ENCODE peak calls at places on chromosomes 7 and 10, in nine cellular contexts. W is glutamatergic neuron, Q is mesothelial cell of epicardium, N is fibroblast of lung, U is A549, F is fibroblast of mammary gland, K is prostate gland, V is left ventricle myocardium inferior, B is transverse colon. M is an unnamed sample.

GRCh38 chr10:34254596-34254995 is 560.5 kb downstream of the PARD3 start:
- DNase-seq in V (no peak), W (no peak), B (peak; percentile 21), K (no peak), F (peak; percentile 82), N (peak; percentile 82), U (peak; percentile 89), Q (no peak), M (no peak)

GRCh38 chr10:21393941-21394340 is 131.5 kb downstream of the SKIDA1 start:
- DNase-seq in N (no peak), W (no peak), F (no peak), K (no peak), B (no peak), Q (no peak), U (no peak), V (no peak), M (no peak)

GRCh38 chr7:46029111-46029704 is 108.1 kb upstream of the IGFBP3 start:
- DNase-seq in U (no peak), B (no peak), W (no peak), V (no peak), K (no peak), Q (no peak), F (no peak), N (no peak), M (no peak)

GRCh38 chr10:29328988-29329387 is 40.1 kb downstream of the LYZL1 start:
- DNase-seq in B (peak; percentile 13), K (no peak), F (peak; percentile 74), U (no peak), W (no peak), V (peak; percentile 48), Q (no peak), N (peak; percentile 89), M (no peak)

GRCh38 chr7:82599910-82600309 is 156.3 kb upstream of the CACNA2D1 start:
- DNase-seq in Q (no peak), K (no peak), B (no peak), W (no peak), F (no peak), N (no peak), V (no peak), U (no peak), M (no peak)

GRCh38 chr10:18713077-18713476 is 53.8 kb downstream of the ARL5B start:
- DNase-seq in F (peak; percentile 95), B (no peak), U (peak; percentile 58), Q (no peak), N (peak; percentile 98), W (no peak), K (no peak), V (no peak), M (no peak)

GRCh38 chr7:127885222-127885772 is 145.9 kb downstream of the LRRC4 start:
- DNase-seq in N (no peak), B (no peak), V (no peak), K (no peak), U (no peak), F (no peak), W (no peak), Q (no peak), M (no peak)

GRCh38 chr7:40922316-40922670 is 780.6 kb downstream of the INHBA start:
- DNase-seq in Q (no peak), V (no peak), K (no peak), F (peak; percentile 71), B (no peak), W (no peak), N (peak; percentile 84), U (no peak), M (no peak)

GRCh38 chr7:18276380-18276779 is 219.2 kb upstream of the HDAC9 start:
- DNase-seq in U (no peak), B (no peak), V (no peak), F (no peak), N (no peak), Q (no peak), K (no peak), W (no peak), M (no peak)

GRCh38 chr10:3420527-3421469 is 248.2 kb upstream of the PITRM1 start:
- DNase-seq in F (no peak), W (no peak), K (no peak), Q (no peak), B (no peak), N (no peak), V (no peak), U (no peak), M (no peak)

GRCh38 chr10:11232222-11232961 is 214.7 kb downstream of the CELF2 start:
- DNase-seq in K (no peak), V (no peak), U (no peak), N (no peak), Q (no peak), B (no peak), F (no peak), W (no peak), M (no peak)

GRCh38 chr7:150719960-150720891 is 3.8 kb downstream of the GIMAP1 start:
- DNase-seq in U (no peak), N (no peak), K (no peak), V (no peak), B (no peak), F (no peak), Q (no peak), W (no peak), M (no peak)

GRCh38 chr10:29174389-29174788 is 114.5 kb upstream of the LYZL1 start:
- DNase-seq in W (no peak), B (no peak), K (no peak), U (peak; percentile 35), N (no peak), Q (no peak), F (peak; percentile 29), V (no peak), M (no peak)

GRCh38 chr7:121475806-121476205 is 79.7 kb upstream of the FAM3C start:
- DNase-seq in N (peak; percentile 15), Q (no peak), B (peak; percentile 68), V (peak; percentile 29), K (no peak), F (peak; percentile 21), W (no peak), U (no peak), M (no peak)

GRCh38 chr10:78260141-78260540 is 226.5 kb downstream of the RPS24 start:
- DNase-seq in B (no peak), K (no peak), V (no peak), N (no peak), W (no peak), F (no peak), U (no peak), Q (no peak), M (no peak)

GRCh38 chr7:55476071-55476803 is 96.1 kb downstream of the VOPP1 start:
- DNase-seq in F (peak; percentile 64), W (no peak), N (peak; percentile 91), V (no peak), U (no peak), K (no peak), B (no peak), Q (no peak), M (no peak)

DNA sequence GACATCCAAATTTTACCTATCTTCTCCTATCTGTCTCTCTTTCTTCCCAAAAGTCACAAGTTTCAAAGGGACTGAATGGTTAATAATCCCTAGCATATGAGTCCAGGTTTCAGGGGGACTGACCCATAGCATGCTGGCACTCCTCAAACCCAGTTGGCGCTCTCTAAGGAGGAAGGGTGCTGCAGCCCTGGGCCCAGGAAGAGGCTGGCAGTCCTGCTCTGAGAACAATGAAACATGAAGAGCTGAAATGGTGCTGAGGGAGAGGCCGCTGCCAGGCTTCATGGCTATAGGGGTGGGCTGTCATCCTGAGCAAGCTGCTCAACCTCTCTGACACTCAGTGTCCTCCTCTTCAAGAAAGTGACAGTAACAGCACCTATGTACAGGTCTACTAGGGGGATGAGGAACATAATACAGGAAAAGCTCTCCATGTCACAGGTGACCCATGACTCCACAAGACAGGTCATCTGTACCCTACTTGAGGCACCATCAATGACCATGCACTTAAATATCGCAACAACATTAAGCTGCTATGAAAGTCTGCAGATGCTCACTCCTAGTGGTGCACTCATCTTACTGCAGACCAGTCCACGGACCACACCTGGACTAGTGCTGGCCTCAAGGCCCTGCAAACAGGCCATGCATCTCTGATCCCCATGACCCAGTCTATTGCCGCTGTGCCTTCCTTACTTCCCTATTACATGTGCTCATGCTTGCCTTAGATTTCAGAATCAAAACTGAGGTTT is 17.0 kb downstream of the COBL start:
- DNase-seq in Q (no peak), N (no peak), K (no peak), V (no peak), U (no peak), W (no peak), B (no peak), F (no peak), M (no peak)
- TF ChIP-seq CTCF in Q (no peak), N (no peak), K (no peak), V (peak; percentile 11), U (no peak), W (peak; percentile 28), B (no peak), F (no peak), M (no peak)

GRCh38 chr7:13309535-13309934 is 622.1 kb downstream of the ARL4A start:
- DNase-seq in F (no peak), V (no peak), N (no peak), B (no peak), Q (no peak), U (no peak), W (no peak), K (no peak), M (no peak)
- TF ChIP-seq CTCF in F (no peak), V (no peak), N (peak; percentile 23), B (no peak), Q (no peak), U (no peak), W (no peak), K (no peak), M (no peak)

GRCh38 chr7:818031-818699 is 14.1 kb upstream of the SUN1 start:
- DNase-seq in B (no peak), K (no peak), U (peak; percentile 58), W (no peak), N (peak; percentile 75), V (no peak), Q (no peak), F (peak; percentile 92), M (no peak)
- TF ChIP-seq CTCF in B (peak; percentile 51), K (no peak), U (peak; percentile 11), W (peak; percentile 77), N (peak; percentile 31), V (peak; percentile 51), Q (peak; percentile 64), F (peak; percentile 40), M (peak; percentile 62)

GRCh38 chr10:19812976-19813375 is 3.3 kb upstream of the PLXDC2 start:
- DNase-seq in K (no peak), U (no peak), V (no peak), F (no peak), W (no peak), N (peak; percentile 72), B (no peak), Q (no peak), M (no peak)

GRCh38 chr10:19815478-19816419 is 483 bp upstream of the PLXDC2 start:
- DNase-seq in K (peak; percentile 79), V (peak; percentile 79), Q (peak; percentile 70), N (peak; percentile 89), W (peak; percentile 73), U (peak; percentile 13), B (peak; percentile 78), F (peak; percentile 42), M (no peak)

GRCh38 chr10:19815036-19815435 is 1.2 kb upstream of the PLXDC2 start:
- DNase-seq in W (no peak), Q (no peak), N (no peak), F (no peak), U (no peak), B (no peak), K (no peak), V (no peak), M (no peak)

GRCh38 chr10:19809481-19809880 is 6.8 kb upstream of the PLXDC2 start:
- DNase-seq in U (no peak), N (no peak), Q (no peak), F (no peak), W (no peak), V (no peak), B (no peak), K (no peak), M (no peak)

GRCh38 chr10:19811517-19811916 is 4.7 kb upstream of the PLXDC2 start:
- DNase-seq in K (no peak), B (no peak), U (no peak), F (peak; percentile 55), W (peak; percentile 35), V (no peak), Q (no peak), N (peak; percentile 50), M (no peak)
- TF ChIP-seq CTCF in K (no peak), B (peak; percentile 39), U (no peak), F (peak; percentile 66), W (peak; percentile 47), V (peak; percentile 64), Q (peak; percentile 22), N (peak; percentile 83), M (no peak)